ENCODE peak calls at places on chromosomes 12 and 14, in nine cellular contexts. S is left lung, J is HFFc6, U is GM12864, H is astrocyte of the cerebellum, L is astrocyte of the spinal cord, E is uterus, Y is endodermal cell, T is left ventricle myocardium inferior. A is an unnamed sample.

GRCh38 chr14:46344327-46344937 is 307.1 kb downstream of the RPL10L start:
- DNase-seq in S (no peak), J (peak), U (no peak), H (peak), L (peak), E (no peak), Y (peak), T (no peak), A (no peak)

GRCh38 chr12:43969882-43970281 is 134.0 kb downstream of the TMEM117 start:
- DNase-seq in S (no peak), J (peak), U (no peak), H (no peak), L (no peak), E (no peak), Y (no peak), T (no peak), A (no peak)

GRCh38 chr14:89773151-89773550 is 181.4 kb downstream of the EFCAB11 start:
- DNase-seq in S (no peak), J (no peak), U (peak), H (no peak), L (no peak), E (no peak), Y (peak), T (no peak), A (no peak)

GRCh38 chr12:126212827-126213226 is 1147.6 kb downstream of the AACS start:
- DNase-seq in S (no peak), J (no peak), U (no peak), H (no peak), L (no peak), E (no peak), Y (no peak), T (no peak), A (no peak)

GRCh38 chr12:100794441-100795192 is at the start of gene ANO4:
- DNase-seq in S (no peak), J (no peak), U (no peak), H (no peak), L (peak), E (peak), Y (peak), T (no peak), A (no peak)

GRCh38 chr14:51424569-51425251 is 184.7 kb downstream of the TMX1 start:
- DNase-seq in S (no peak), J (no peak), U (no peak), H (no peak), L (peak), E (no peak), Y (no peak), T (peak), A (no peak)

GRCh38 chr12:115451785-115452736 is 768.1 kb upstream of the TBX3 start:
- DNase-seq in S (no peak), J (no peak), U (no peak), H (no peak), L (no peak), E (no peak), Y (peak), T (peak), A (no peak)

GRCh38 chr14:46574236-46574970 is 77.2 kb downstream of the RPL10L start:
- DNase-seq in S (no peak), J (no peak), U (no peak), H (no peak), L (peak), E (no peak), Y (no peak), T (no peak), A (no peak)

GRCh38 chr14:94748667-94749347 is 21.1 kb downstream of the GSC start:
- DNase-seq in S (no peak), J (no peak), U (no peak), H (no peak), L (no peak), E (no peak), Y (peak), T (no peak), A (peak)

GRCh38 chr14:39381366-39381765 is 50.9 kb downstream of the FBXO33 start:
- DNase-seq in S (no peak), J (no peak), U (no peak), H (no peak), L (peak), E (no peak), Y (no peak), T (no peak), A (no peak)

GRCh38 chr14:100537701-100538565 is 49.3 kb downstream of the BEGAIN start:
- DNase-seq in S (peak), J (no peak), U (no peak), H (no peak), L (no peak), E (peak), Y (peak), T (peak), A (peak)

GRCh38 chr12:25126086-25126485 is 68.9 kb downstream of the DNAI7 start:
- DNase-seq in S (no peak), J (no peak), U (no peak), H (no peak), L (no peak), E (no peak), Y (no peak), T (no peak), A (no peak)

GRCh38 chr12:113464852-113465719 is 6.6 kb downstream of the LHX5 start:
- DNase-seq in S (no peak), J (no peak), U (no peak), H (no peak), L (no peak), E (no peak), Y (peak), T (no peak), A (no peak)
- TF ChIP-seq CTCF in S (no peak), J (peak), U (no peak), H (no peak), L (no peak), E (no peak), Y (no peak), T (no peak), A (peak)

DNA sequence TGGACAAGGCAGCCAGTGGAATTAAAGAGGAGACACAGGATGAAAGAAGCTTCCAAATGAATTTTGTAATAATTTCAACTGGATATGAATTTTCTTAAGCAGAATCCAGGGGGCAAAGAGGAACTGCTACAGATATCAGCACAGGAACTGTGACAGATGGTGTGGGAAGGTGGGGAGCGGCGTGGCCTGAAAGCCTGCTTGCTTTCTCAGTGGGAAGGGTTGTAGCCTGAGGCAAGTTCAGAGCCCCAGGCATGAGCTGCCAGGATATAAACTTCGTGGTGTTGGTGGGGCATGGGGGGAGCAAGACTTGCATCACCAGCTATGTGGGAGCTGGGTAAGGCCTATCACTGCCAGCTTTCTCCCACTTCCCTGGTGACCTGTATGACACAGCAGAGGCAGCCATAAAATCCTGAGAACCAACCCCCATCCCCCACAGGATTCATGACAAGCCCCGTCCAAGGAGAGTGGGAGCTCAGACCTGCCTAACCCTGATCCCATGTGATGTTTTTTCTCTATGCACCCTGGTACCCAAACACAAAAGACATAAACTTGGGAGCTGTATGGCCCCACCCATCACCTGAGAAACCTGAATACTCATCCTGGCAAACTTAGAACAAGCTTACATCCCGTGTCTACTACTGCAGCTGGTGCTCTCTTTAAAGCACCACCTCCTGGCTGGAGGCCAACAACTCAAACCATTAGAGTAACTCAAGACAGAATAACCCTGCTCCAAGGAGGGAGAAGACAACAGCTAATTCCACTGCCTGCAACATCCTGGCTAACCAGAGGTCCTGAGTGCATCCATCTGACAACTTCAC is 16.5 kb downstream of the CLEC1A start:
- DNase-seq in S (no peak), J (no peak), U (no peak), H (no peak), L (no peak), E (no peak), Y (no peak), T (no peak), A (no peak)
- TF ChIP-seq CTCF in S (no peak), J (no peak), U (no peak), H (no peak), L (no peak), E (no peak), Y (no peak), T (no peak), A (no peak)

GRCh38 chr12:130661501-130662255 is 54.4 kb downstream of the RIMBP2 start:
- DNase-seq in S (no peak), J (no peak), U (no peak), H (no peak), L (no peak), E (no peak), Y (peak), T (no peak), A (no peak)
- TF ChIP-seq CTCF in S (no peak), J (no peak), U (no peak), H (no peak), L (no peak), E (no peak), Y (peak), T (no peak), A (no peak)

GRCh38 chr12:48002773-48003218 is 1.5 kb downstream of the COL2A1 start:
- DNase-seq in S (no peak), J (no peak), U (no peak), H (no peak), L (peak), E (no peak), Y (peak), T (no peak), A (no peak)

GRCh38 chr12:48004039-48004940 is at the start of gene COL2A1:
- DNase-seq in S (no peak), J (no peak), U (no peak), H (no peak), L (peak), E (no peak), Y (peak), T (no peak), A (no peak)

GRCh38 chr12:48002179-48002601 is 2.1 kb downstream of the COL2A1 start:
- DNase-seq in S (no peak), J (no peak), U (no peak), H (no peak), L (no peak), E (no peak), Y (peak), T (no peak), A (no peak)

GRCh38 chr12:48004941-48005749 is 869 bp upstream of the COL2A1 start:
- DNase-seq in S (no peak), J (no peak), U (no peak), H (no peak), L (no peak), E (no peak), Y (peak), T (no peak), A (no peak)

GRCh38 chr12:48003226-48004038 is 844 bp downstream of the COL2A1 start:
- DNase-seq in S (no peak), J (no peak), U (no peak), H (no peak), L (peak), E (no peak), Y (peak), T (no peak), A (no peak)
- TF ChIP-seq CTCF in S (no peak), J (peak), U (no peak), H (no peak), L (no peak), E (no peak), Y (no peak), T (no peak), A (peak)

DNA sequence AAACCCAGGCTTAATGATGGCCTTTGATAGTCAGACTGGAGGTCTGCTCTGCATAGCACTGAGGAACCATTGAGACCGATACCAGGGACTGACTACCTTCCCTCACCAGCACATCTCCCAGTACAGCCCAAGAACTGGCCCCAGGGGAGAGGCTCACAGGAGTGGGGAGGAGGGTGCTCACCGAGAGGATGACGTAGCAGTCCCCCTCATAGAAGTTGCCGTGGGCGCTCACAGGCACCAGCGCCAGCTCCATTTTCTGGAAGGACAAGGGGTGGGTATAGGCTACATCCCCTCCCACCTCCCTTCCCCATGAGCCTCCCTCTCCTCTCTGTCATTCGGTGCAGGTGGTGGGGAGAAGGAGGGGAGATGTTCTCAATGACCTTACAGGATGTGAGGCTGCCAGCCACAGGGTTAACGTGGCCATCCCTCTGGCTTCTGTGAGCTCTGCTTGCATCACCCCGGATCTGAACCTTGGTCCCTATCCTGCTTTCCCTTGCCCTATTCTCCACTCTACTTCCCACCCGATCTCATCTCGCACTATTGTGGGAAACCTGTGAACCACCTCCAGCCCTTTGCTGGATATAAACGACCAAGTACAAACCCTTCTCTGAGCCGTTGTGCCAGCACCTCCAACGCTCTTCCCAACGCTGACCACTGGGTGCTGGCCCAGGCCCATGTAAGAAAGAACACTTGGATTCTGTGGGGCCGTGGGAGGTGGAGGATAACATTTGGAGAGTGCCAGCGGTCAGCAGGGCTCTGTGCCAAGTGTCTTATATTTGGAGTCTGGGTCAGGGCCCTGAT is 4.4 kb downstream of the AVIL start:
- DNase-seq in S (no peak), J (no peak), U (no peak), H (no peak), L (peak), E (peak), Y (peak), T (no peak), A (peak)
- TF ChIP-seq CTCF in S (no peak), J (no peak), U (no peak), H (peak), L (no peak), E (peak), Y (no peak), T (no peak), A (no peak)

A was measured in chondrocyte.